ENCODE peak calls at places on chromosomes 6 and 20, in four cellular contexts. R is heart right ventricle, C is ovary, W is choroid plexus epithelial cell. U is an unnamed sample.

GRCh38 chr20:52473171-52473570 is 281.6 kb upstream of the ZFP64 start:
- DNase-seq in R (no peak), C (no peak), W (no peak), U (no peak)

GRCh38 chr6:113361014-113361645 is 496.0 kb upstream of the MARCKS start:
- DNase-seq in C (no peak), R (no peak), W (peak), U (no peak)

GRCh38 chr6:126963077-126963809 is 155.2 kb upstream of the RSPO3 start:
- DNase-seq in W (no peak), R (no peak), C (no peak), U (no peak)

GRCh38 chr6:7140631-7141366 is 33.0 kb downstream of the RREB1 start:
- DNase-seq in W (peak), R (peak), C (peak), U (peak)

GRCh38 chr6:158131926-158132325 is 36.1 kb downstream of the SERAC1 start:
- DNase-seq in R (no peak), C (no peak), W (peak), U (no peak)

GRCh38 chr20:10376271-10377075 is 57.5 kb downstream of the MKKS start:
- DNase-seq in W (peak), C (no peak), R (no peak), U (no peak)

GRCh38 chr20:63690898-63691710 is 5.3 kb upstream of the TNFRSF6B start:
- DNase-seq in W (no peak), C (no peak), R (peak), U (peak)

GRCh38 chr6:84779917-84780316 is 15.5 kb upstream of the TBX18 start:
- DNase-seq in C (no peak), W (no peak), R (no peak), U (no peak)

GRCh38 chr20:17966432-17967312 is 1.9 kb downstream of the SNX5 start:
- DNase-seq in W (peak), C (no peak), R (no peak), U (no peak)

GRCh38 chr20:33554914-33555420 is 65.1 kb downstream of the CBFA2T2 start:
- DNase-seq in W (peak), C (no peak), R (peak), U (no peak)

GRCh38 chr6:85460951-85461805 is 11.3 kb downstream of the NT5E start:
- DNase-seq in W (peak), C (peak), R (no peak), U (no peak)

GRCh38 chr6:42569102-42570028 is 5.5 kb downstream of the UBR2 start:
- DNase-seq in C (no peak), R (no peak), W (peak), U (no peak)

GRCh38 chr6:163198396-163198795 is 216.1 kb upstream of the QKI start:
- DNase-seq in R (no peak), C (no peak), W (no peak), U (no peak)

GRCh38 chr6:70394518-70395300 is 18.6 kb upstream of the FAM135A start:
- DNase-seq in R (no peak), C (no peak), W (no peak), U (no peak)

GRCh38 chr20:37662261-37662660 is 31.6 kb upstream of the CTNNBL1 start:
- DNase-seq in C (no peak), R (no peak), W (no peak), U (no peak)

GRCh38 chr6:34246249-34246562 is 2.6 kb downstream of the SMIM29 start:
- DNase-seq in W (no peak), R (no peak), C (no peak), U (no peak)

GRCh38 chr6:157644043-157644810 is 178.8 kb upstream of the SNX9 start:
- DNase-seq in R (no peak), C (no peak), W (peak), U (no peak)

GRCh38 chr6:53139841-53140413 is 8.7 kb downstream of the GCM1 start:
- DNase-seq in W (no peak), R (no peak), C (no peak), U (no peak)

GRCh38 chr6:158706369-158706982 is 56.6 kb downstream of the SYTL3 start:
- DNase-seq in C (peak), R (peak), W (peak), U (peak)

GRCh38 chr6:154453329-154453728 is 57.2 kb downstream of the CNKSR3 start:
- DNase-seq in R (no peak), C (no peak), W (no peak), U (no peak)

GRCh38 chr6:17494177-17494576 is 100.8 kb downstream of the CAP2 start:
- DNase-seq in C (no peak), R (no peak), W (peak), U (no peak)

GRCh38 chr20:2748551-2749342 is 51.7 kb downstream of the CPXM1 start:
- DNase-seq in W (no peak), R (peak), C (no peak), U (peak)

GRCh38 chr6:105099371-105099770 is 80.4 kb downstream of the POPDC3 start:
- DNase-seq in R (no peak), W (no peak), C (no peak), U (no peak)

GRCh38 chr6:33822575-33823395 is 19.0 kb upstream of the MLN start:
- DNase-seq in R (no peak), C (no peak), W (peak), U (no peak)

GRCh38 chr20:37347891-37348642 is 2.1 kb downstream of the SRC start:
- DNase-seq in W (no peak), R (no peak), C (peak), U (peak)

GRCh38 chr20:57122481-57123138 is 143.8 kb downstream of the BMP7 start:
- DNase-seq in W (no peak), R (no peak), C (no peak), U (no peak)

GRCh38 chr20:3689978-3690377 is 8.2 kb upstream of the ADAM33 start:
- DNase-seq in C (no peak), R (no peak), W (no peak), U (no peak)

GRCh38 chr20:19952392-19952791 is 64.8 kb upstream of the NAA20 start:
- DNase-seq in C (no peak), W (no peak), R (no peak), U (no peak)

GRCh38 chr6:89353702-89354392 is 1.3 kb upstream of the UBE2J1 start:
- DNase-seq in R (no peak), C (no peak), W (no peak), U (no peak)
- TF ChIP-seq CTCF in R (no peak), C (no peak), W (no peak), U (no peak)

GRCh38 chr20:4749326-4749725 is 27.6 kb downstream of the PRND start:
- DNase-seq in C (no peak), R (no peak), W (no peak), U (no peak)
- H3K4me3 ChIP-seq in C (no peak), R (no peak), W (no peak), U (no peak)

DNA sequence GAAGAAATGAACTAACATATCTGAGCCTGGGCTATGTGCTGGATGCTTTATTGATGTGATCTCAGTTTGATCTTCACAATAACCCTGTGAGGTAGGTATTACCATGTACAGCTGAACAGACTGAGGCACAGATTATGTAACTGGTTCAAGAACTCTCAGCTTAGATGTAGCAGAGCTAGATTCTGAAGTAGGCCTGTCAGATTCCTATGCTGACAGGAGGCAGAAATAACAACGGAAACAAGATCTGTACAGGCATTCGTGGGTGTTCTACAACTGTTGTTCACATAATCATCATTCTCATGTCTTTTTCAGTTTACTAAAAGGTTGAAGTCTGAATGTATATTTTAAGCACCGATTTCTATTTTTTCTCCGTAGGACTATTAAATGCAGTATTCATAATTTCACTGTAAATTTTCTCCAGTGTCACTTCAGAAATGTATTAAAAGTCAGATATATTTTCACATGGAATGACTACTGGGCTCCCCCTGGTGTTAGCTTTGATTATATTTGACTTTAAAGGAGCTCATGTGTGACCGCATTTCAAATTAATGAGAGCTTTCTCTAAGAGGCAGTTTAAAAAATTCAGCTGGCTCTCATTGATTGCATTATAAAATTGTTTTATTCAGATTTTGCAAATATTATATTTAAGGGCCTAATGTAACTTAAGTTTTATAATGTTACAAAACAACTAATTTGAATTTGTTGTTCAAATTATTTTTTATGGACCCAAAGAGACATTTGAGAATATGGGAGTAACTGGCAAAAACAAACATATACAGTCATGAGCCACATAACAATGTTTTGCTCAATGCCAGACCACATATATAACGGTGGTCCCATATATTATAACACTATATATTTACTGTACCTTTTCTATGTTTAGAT is 36.4 kb upstream of the SLC17A4 start:
- DNase-seq in R (no peak), W (peak), C (no peak), U (no peak)
- TF ChIP-seq CTCF in R (peak), W (peak), C (no peak), U (peak)

GRCh38 chr6:27332692-27333641 is 20.9 kb upstream of the POM121L2 start:
- DNase-seq in W (peak), C (peak), R (no peak), U (no peak)
- H3K4me3 ChIP-seq in W (peak), C (peak), R (no peak), U (peak)

GRCh38 chr20:21529863-21530262 is 16.0 kb upstream of the NKX2-2 start:
- DNase-seq in R (no peak), C (no peak), W (no peak), U (no peak)
- TF ChIP-seq CTCF in R (no peak), C (no peak), W (no peak), U (no peak)

GRCh38 chr6:30465582-30466306 is 23.6 kb upstream of the HLA-E start:
- DNase-seq in W (no peak), R (no peak), C (no peak), U (no peak)
- H3K4me3 ChIP-seq in W (no peak), R (peak), C (peak), U (peak)

GRCh38 chr6:138403324-138403800 is 661 bp upstream of the HEBP2 start:
- DNase-seq in C (peak), R (peak), W (peak), U (no peak)
- TF ChIP-seq CTCF in C (no peak), R (no peak), W (no peak), U (no peak)

GRCh38 chr20:50814438-50815161 is 19.7 kb downstream of the BCAS4 start:
- DNase-seq in C (no peak), R (no peak), W (no peak), U (no peak)
- H3K4me3 ChIP-seq in C (no peak), R (no peak), W (no peak), U (no peak)

DNA sequence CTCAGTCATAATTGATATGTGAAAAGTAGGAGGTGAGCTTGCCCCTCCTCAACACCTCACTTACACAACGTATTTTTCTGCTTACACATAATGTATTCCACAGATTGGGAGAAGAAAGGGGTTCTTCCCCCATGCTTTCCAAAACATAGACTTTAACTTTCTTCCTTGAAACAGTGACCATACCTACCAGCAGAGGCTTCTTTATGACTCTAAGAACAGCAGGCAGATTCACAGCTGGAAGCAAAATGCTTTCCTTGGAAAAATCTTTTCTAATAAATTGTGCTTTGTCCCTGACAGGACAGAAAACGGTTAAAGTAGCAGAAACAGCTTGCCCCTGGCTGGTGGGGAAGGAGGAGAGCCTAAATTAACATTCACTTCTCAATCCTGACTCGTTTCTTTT is 629.1 kb upstream of the IMPG1 start:
- DNase-seq in W (peak), R (no peak), C (no peak), U (no peak)
- TF ChIP-seq CTCF in W (peak), R (no peak), C (no peak), U (no peak)

GRCh38 chr20:46118481-46119020 is 437 bp downstream of the CD40 start:
- DNase-seq in W (no peak), C (peak), R (peak), U (peak)
- H3K4me3 ChIP-seq in W (peak), C (peak), R (peak), U (peak)